ENCODE peak calls at places on chromosomes 1 and 21, in nine cellular contexts. H is ovary, K is NB4, P is right lobe of liver, E is uterus, G is spleen, I is adrenal gland, R is heart left ventricle, B is breast epithelium. N is an unnamed sample.

GRCh38 chr1:234933475-234933874 is 195.2 kb downstream of the TOMM20 start:
- DNase-seq in H (no peak), K (peak; percentile 77), P (peak; percentile 80), E (no peak), G (peak; percentile 84), I (peak; percentile 91), R (peak; percentile 78), B (no peak), N (peak; percentile 69)

GRCh38 chr1:85278853-85279314 is 2.5 kb upstream of the BCL10 start:
- DNase-seq in H (no peak), K (peak; percentile 46), P (no peak), E (peak; percentile 63), G (no peak), I (peak; percentile 86), R (no peak), B (no peak), N (peak; percentile 98)

GRCh38 chr1:13699510-13699909 is 478 bp upstream of the PRDM2 start:
- DNase-seq in H (peak; percentile 35), K (peak; percentile 16), P (no peak), E (no peak), G (peak; percentile 79), I (no peak), R (no peak), B (no peak), N (no peak)

GRCh38 chr1:29824478-29825273 is 588.4 kb downstream of the PTPRU start:
- DNase-seq in H (no peak), K (no peak), P (no peak), E (no peak), G (peak; percentile 33), I (no peak), R (peak; percentile 22), B (no peak), N (no peak)

GRCh38 chr1:99181892-99182291 is 82.4 kb upstream of the PLPPR4 start:
- DNase-seq in H (no peak), K (no peak), P (no peak), E (no peak), G (no peak), I (no peak), R (no peak), B (no peak), N (no peak)

GRCh38 chr1:18062180-18062579 is 45.4 kb upstream of the IGSF21 start:
- DNase-seq in H (no peak), K (peak; percentile 2), P (no peak), E (no peak), G (no peak), I (no peak), R (no peak), B (no peak), N (no peak)

GRCh38 chr1:227869851-227870305 is 54.4 kb downstream of the PRSS38 start:
- DNase-seq in H (no peak), K (no peak), P (no peak), E (no peak), G (peak; percentile 63), I (no peak), R (no peak), B (no peak), N (no peak)

GRCh38 chr1:206814716-206815341 is 42.5 kb upstream of the IL10 start:
- DNase-seq in H (no peak), K (no peak), P (no peak), E (no peak), G (no peak), I (peak; percentile 26), R (no peak), B (no peak), N (peak; percentile 79)

GRCh38 chr1:1360511-1361169 is 2.3 kb upstream of the MXRA8 start:
- DNase-seq in H (peak; percentile 46), K (no peak), P (no peak), E (peak; percentile 82), G (peak; percentile 69), I (no peak), R (peak; percentile 87), B (peak; percentile 83), N (peak; percentile 93)

GRCh38 chr1:201006450-201006849 is 17.1 kb downstream of the KIF21B start:
- DNase-seq in H (no peak), K (no peak), P (no peak), E (no peak), G (no peak), I (no peak), R (no peak), B (no peak), N (no peak)

DNA sequence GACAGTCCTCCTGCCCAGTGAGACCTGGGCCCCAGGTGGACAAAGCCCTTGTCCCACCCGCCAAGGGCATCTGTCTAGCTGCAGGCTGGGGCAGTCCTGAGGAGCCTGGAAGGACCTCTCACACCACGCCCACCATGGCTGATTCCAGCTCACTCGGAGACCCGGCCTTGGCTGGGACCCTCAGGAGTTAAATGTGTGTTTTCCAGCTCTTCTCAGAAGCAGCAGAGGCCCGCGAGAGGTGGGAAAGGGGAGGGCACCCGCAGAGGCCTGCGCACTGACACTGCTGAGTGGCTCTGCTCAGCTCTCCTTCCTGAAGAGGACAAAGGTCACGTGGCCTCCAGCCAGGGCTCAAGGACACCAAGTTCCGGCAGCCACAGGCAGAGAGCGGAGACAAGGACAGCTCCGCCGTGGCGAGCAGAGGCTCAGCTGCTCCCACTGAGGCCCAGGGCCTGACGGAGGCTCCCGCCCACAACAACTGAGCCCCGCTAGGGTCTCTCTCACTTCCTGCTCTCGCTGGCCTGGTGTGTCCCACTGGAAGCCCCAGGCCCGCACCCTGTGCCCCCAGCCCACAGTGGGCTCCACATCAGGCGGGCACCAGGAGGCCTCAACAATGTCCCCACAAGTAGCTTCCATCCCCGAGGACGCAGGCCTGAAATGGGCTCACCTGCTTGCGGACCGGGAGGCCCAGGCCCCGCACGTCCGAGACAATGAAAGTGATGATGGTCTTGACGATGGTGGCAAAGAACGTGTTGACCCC is 16.9 kb downstream of the SLC19A1 start:
- DNase-seq in H (peak; percentile 57), K (no peak), P (peak; percentile 93), E (no peak), G (peak; percentile 85), I (peak; percentile 93), R (peak; percentile 85), B (no peak), N (no peak)
- TF ChIP-seq POLR2A in H (no peak), K (no peak), P (peak; percentile 83), E (no peak), G (no peak), I (peak; percentile 41), R (no peak), B (no peak), N (no peak)

GRCh38 chr1:92804721-92805169 is 19.8 kb upstream of the EVI5 start:
- DNase-seq in H (peak; percentile 73), K (peak; percentile 8), P (peak; percentile 35), E (peak; percentile 65), G (no peak), I (peak; percentile 94), R (peak; percentile 73), B (no peak), N (peak; percentile 99)
- TF ChIP-seq POLR2A in H (no peak), K (no peak), P (no peak), E (no peak), G (no peak), I (peak; percentile 30), R (no peak), B (no peak), N (no peak)

GRCh38 chr1:156586323-156586722 is 5.3 kb upstream of the NAXE start:
- DNase-seq in H (no peak), K (no peak), P (no peak), E (no peak), G (no peak), I (no peak), R (no peak), B (no peak), N (no peak)

GRCh38 chr1:156583821-156584622 is 4.5 kb downstream of the TTC24 start:
- DNase-seq in H (peak; percentile 82), K (peak; percentile 86), P (peak; percentile 34), E (peak; percentile 83), G (no peak), I (peak; percentile 65), R (no peak), B (peak; percentile 57), N (peak; percentile 84)

GRCh38 chr1:156589546-156589945 is 2.0 kb upstream of the NAXE start:
- DNase-seq in H (no peak), K (no peak), P (no peak), E (no peak), G (no peak), I (no peak), R (no peak), B (no peak), N (no peak)

GRCh38 chr1:156584813-156585212 is 5.3 kb downstream of the TTC24 start:
- DNase-seq in H (no peak), K (no peak), P (no peak), E (no peak), G (no peak), I (no peak), R (no peak), B (no peak), N (no peak)

DNA sequence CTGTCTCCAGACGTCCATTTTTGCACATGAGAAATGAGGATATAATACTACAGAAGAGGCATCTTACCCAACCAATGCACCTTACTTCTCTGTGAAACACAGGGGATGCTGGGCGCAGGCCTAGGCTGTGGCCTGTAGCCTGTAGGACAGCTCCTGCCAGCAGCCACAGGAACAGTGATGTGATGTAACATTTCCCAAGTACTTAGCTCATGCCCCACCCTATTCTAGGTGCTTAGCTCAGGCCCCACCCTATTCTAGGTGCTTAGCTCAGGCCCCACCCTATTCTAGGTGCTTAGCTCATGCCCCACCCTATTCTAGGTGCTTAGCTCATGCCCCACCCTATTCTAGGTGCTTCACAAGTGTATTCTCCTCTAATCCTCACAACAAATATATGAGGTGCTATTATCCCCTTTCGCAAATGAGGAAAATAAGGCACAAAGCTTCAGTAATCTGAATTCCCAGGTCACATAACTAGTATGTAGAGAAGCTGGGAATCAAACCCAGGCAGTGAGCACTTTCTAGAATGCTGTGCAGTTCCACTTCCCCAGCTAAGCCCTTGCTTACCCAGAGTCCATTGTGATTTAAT is 4.6 kb upstream of the NAXE start:
- DNase-seq in H (no peak), K (no peak), P (no peak), E (no peak), G (no peak), I (no peak), R (no peak), B (no peak), N (no peak)
- TF ChIP-seq POLR2A in H (no peak), K (no peak), P (no peak), E (no peak), G (no peak), I (no peak), R (no peak), B (no peak), N (no peak)

DNA sequence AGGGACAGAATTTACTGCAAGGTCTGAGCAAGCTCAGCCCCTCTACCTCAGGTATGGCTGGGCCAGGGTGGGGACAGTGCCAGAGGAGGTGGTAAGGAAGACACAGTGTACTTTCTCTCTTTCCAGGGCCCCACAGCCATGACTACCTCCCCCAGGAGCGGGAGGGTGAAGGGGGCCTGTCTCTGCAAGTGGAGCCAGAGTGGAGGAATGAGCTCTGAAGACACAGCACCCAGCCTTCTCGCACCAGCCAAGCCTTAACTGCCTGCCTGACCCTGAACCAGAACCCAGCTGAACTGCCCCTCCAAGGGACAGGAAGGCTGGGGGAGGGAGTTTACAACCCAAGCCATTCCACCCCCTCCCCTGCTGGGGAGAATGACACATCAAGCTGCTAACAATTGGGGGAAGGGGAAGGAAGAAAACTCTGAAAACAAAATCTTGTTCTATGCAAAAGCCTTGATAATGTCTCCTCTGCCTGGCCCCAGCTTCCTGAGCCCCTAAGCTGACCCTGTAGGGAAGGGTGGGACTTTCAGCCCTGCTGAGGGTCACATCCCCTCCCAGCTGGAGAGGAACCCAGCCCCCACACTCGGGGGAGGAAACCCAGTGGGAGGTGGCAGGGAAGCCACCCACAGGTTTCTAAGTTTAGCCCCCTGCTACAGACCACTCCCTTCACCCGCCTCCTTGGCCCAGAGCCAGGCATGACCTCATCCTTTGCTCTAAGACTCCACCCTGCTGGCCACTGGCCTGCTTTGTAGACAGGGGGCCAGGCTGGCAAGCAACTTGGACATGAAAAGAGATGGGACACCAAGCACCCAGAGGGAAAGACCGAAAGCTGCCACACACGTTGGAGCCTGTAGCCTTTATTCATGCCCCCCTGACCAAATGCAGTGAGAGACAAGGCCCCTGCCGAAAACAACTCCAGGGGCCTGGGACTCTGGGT is 6.4 kb downstream of the RHOC start:
- DNase-seq in H (peak; percentile 100), K (peak; percentile 95), P (peak; percentile 98), E (peak; percentile 100), G (peak; percentile 94), I (peak; percentile 96), R (peak; percentile 98), B (peak; percentile 95), N (peak; percentile 95)
- TF ChIP-seq POLR2A in H (peak; percentile 23), K (no peak), P (peak; percentile 9), E (peak; percentile 67), G (no peak), I (peak; percentile 53), R (peak; percentile 20), B (no peak), N (no peak)

N was measured in IMR-90.